ENCODE peak calls at places on chromosome 6, in four cellular contexts. C is hippocampal formation; Z is activated T-cell treated with anti-CD3 and anti-CD28 coated beads, Interleukin-2, amount 50 U/mL, for 4 hours; Y is NCI-H774. B is an unnamed sample.
A peak's percentile ranks its signal among the peaks of the same experiment; 100 is the strongest.

GRCh38 chr6:123316733-123317323 is 319.9 kb downstream of the TRDN start:
- DNase-seq in C (no peak), Z (no peak), Y (peak; percentile 46), B (no peak)

GRCh38 chr6:37005061-37005810 is at the start of gene FGD2:
- DNase-seq in C (no peak), Z (no peak), Y (no peak), B (no peak)

GRCh38 chr6:15453622-15454021 is 207.8 kb downstream of the JARID2 start:
- DNase-seq in C (no peak), Z (no peak), Y (no peak), B (no peak)

GRCh38 chr6:129709451-129709908 is 497 bp downstream of the ARHGAP18 start:
- DNase-seq in C (peak; percentile 22), Z (no peak), Y (no peak), B (no peak)

GRCh38 chr6:34142599-34142998 is 3.3 kb downstream of the GRM4 start:
- DNase-seq in C (no peak), Z (no peak), Y (no peak), B (no peak)

GRCh38 chr6:36296240-36296639 is 26.4 kb downstream of the PNPLA1 start:
- DNase-seq in C (no peak), Z (no peak), Y (no peak), B (no peak)

GRCh38 chr6:6723792-6724318 is 135.3 kb downstream of the LY86 start:
- DNase-seq in C (no peak), Z (no peak), Y (no peak), B (no peak)

GRCh38 chr6:25942561-25943147 is 12.2 kb upstream of the SLC17A2 start:
- DNase-seq in C (no peak), Z (no peak), Y (peak; percentile 5), B (no peak)

GRCh38 chr6:17101422-17102257 is at the start of gene STMND1:
- DNase-seq in C (no peak), Z (no peak), Y (peak; percentile 57), B (no peak)

GRCh38 chr6:126905917-126906316 is 212.6 kb upstream of the RSPO3 start:
- DNase-seq in C (no peak), Z (no peak), Y (no peak), B (no peak)

GRCh38 chr6:30883743-30884520 is at the start of gene DDR1:
- DNase-seq in C (peak; percentile 87), Z (peak; percentile 44), Y (peak; percentile 35), B (no peak)

GRCh38 chr6:122747573-122747972 is 31.9 kb upstream of the FABP7 start:
- DNase-seq in C (no peak), Z (no peak), Y (no peak), B (no peak)

B was measured in amniotic stem cell.